ENCODE peak calls at places on chromosomes 2 and 18, in five cellular contexts. U is GM12865, Q is mucosa of descending colon, B is fibroblast of lung, S is colonic mucosa. X is an unnamed sample.

GRCh38 chr2:128442053-128442751 is 123.5 kb upstream of the HS6ST1 start:
- DNase-seq in U (no peak), Q (peak; percentile 84), B (no peak), S (peak; percentile 70), X (peak; percentile 37)

GRCh38 chr2:129831018-129831417 is 148.4 kb upstream of the RAB6C start:
- DNase-seq in U (no peak), Q (no peak), B (no peak), S (no peak), X (no peak)

GRCh38 chr2:240581811-240582210 is 4.7 kb upstream of the CAPN10 start:
- DNase-seq in U (no peak), Q (no peak), B (no peak), S (no peak), X (no peak)

GRCh38 chr2:127084611-127085031 is 22.3 kb downstream of the BIN1 start:
- DNase-seq in U (no peak), Q (no peak), B (peak; percentile 89), S (no peak), X (no peak)

GRCh38 chr18:43961713-43962112 is 684.4 kb upstream of the SYT4 start:
- DNase-seq in U (no peak), Q (no peak), B (no peak), S (no peak), X (no peak)

GRCh38 chr2:149020432-149020851 is 18.1 kb upstream of the LYPD6B start:
- DNase-seq in U (peak; percentile 94), Q (peak; percentile 50), B (no peak), S (peak; percentile 70), X (no peak)

GRCh38 chr18:79448621-79449020 is 52.9 kb downstream of the NFATC1 start:
- DNase-seq in U (no peak), Q (no peak), B (no peak), S (no peak), X (no peak)

GRCh38 chr2:236573066-236573929 is 3.7 kb downstream of the ACKR3 start:
- DNase-seq in U (no peak), Q (no peak), B (no peak), S (no peak), X (no peak)

GRCh38 chr2:43984533-43984932 is 11.3 kb downstream of the LRPPRC start:
- DNase-seq in U (no peak), Q (no peak), B (no peak), S (no peak), X (no peak)

GRCh38 chr2:172249986-172250385 is 147.3 kb upstream of the DLX2 start:
- DNase-seq in U (no peak), Q (no peak), B (peak; percentile 95), S (no peak), X (no peak)

GRCh38 chr2:74741076-74741460 is 87.0 kb downstream of the SEMA4F start:
- DNase-seq in U (no peak), Q (no peak), B (no peak), S (no peak), X (no peak)

GRCh38 chr18:50401888-50402287 is 27.0 kb downstream of the SKA1 start:
- DNase-seq in U (no peak), Q (peak; percentile 71), B (peak; percentile 9), S (peak; percentile 68), X (peak; percentile 98)

GRCh38 chr2:229045671-229046070 is 225.4 kb downstream of the PID1 start:
- DNase-seq in U (no peak), Q (no peak), B (no peak), S (no peak), X (no peak)

GRCh38 chr18:79413426-79413825 is 17.7 kb downstream of the NFATC1 start:
- DNase-seq in U (no peak), Q (no peak), B (no peak), S (no peak), X (peak; percentile 39)

GRCh38 chr2:108074150-108074549 is 87.8 kb downstream of the SLC5A7 start:
- DNase-seq in U (no peak), Q (no peak), B (no peak), S (no peak), X (no peak)

GRCh38 chr2:216181953-216182352 is 72.8 kb downstream of the XRCC5 start:
- DNase-seq in U (no peak), Q (no peak), B (no peak), S (no peak), X (no peak)

GRCh38 chr2:159246325-159246988 is 40.0 kb downstream of the WDSUB1 start:
- DNase-seq in U (no peak), Q (no peak), B (no peak), S (no peak), X (no peak)

GRCh38 chr2:159939946-159940345 is 122.5 kb downstream of the PLA2R1 start:
- DNase-seq in U (peak; percentile 60), Q (peak; percentile 9), B (peak; percentile 36), S (no peak), X (no peak)

DNA sequence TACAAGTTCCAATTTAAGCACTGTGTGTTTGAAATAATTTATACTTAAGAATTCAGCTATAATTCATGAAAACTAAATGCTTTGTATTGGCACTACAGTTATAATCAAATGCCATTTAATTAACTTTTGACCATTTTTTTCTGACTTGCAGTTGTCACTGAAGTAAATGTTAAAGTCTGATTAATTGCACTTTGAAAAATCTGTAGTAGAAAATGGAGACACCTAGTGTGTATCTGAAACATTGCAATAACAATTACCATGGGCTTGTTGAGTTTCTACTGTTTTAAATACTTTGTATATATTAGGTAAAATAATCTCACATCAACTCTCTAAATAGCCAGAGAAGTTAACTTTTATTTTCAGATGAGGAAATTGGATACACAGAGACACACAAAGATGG is 458.6 kb upstream of the FSIP2 start:
- DNase-seq in U (peak; percentile 7), Q (no peak), B (peak; percentile 16), S (no peak), X (no peak)
- TF ChIP-seq CTCF in U (peak; percentile 33), Q (no peak), B (peak; percentile 41), S (no peak), X (no peak)

GRCh38 chr2:194128810-194129209 is 1528.2 kb upstream of the SLC39A10 start:
- DNase-seq in U (no peak), Q (no peak), B (no peak), S (no peak), X (no peak)

DNA sequence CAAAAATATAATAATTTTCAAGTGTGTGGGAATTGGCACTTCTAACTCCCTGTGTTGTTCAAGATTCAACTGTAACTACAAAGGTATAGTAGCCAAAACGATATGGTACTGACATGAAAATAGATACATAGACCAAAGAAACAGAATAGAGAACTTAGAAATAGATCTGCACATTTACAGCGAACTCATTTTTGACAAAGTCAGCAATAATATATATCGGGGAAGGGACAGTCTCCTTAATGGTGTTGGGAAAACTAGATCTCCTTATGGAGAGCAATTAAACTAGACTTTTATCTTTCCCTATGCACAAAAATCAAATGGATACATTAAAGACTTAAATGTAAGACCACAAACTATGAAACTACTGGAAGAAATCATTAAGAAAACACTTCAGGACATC is 1530.6 kb upstream of the SLC39A10 start:
- DNase-seq in U (no peak), Q (no peak), B (no peak), S (no peak), X (no peak)
- TF ChIP-seq CTCF in U (no peak), Q (no peak), B (no peak), S (no peak), X (no peak)

GRCh38 chr2:234611209-234611608 is 114.3 kb upstream of the ARL4C start:
- DNase-seq in U (no peak), Q (no peak), B (no peak), S (no peak), X (no peak)
- TF ChIP-seq CTCF in U (peak; percentile 43), Q (no peak), B (peak; percentile 26), S (no peak), X (peak; percentile 19)

GRCh38 chr18:74040008-74040407 is 107.6 kb downstream of the FBXO15 start:
- DNase-seq in U (no peak), Q (no peak), B (no peak), S (no peak), X (no peak)

GRCh38 chr18:74040459-74041332 is 106.9 kb downstream of the FBXO15 start:
- DNase-seq in U (peak; percentile 49), Q (peak; percentile 70), B (no peak), S (peak; percentile 61), X (peak; percentile 66)
- TF ChIP-seq CTCF in U (peak; percentile 64), Q (peak; percentile 38), B (peak; percentile 15), S (peak; percentile 68), X (peak; percentile 45)

GRCh38 chr2:1237785-1238184 is 175.5 kb upstream of the TPO start:
- DNase-seq in U (no peak), Q (no peak), B (no peak), S (no peak), X (no peak)

GRCh38 chr2:1238571-1239138 is 174.6 kb upstream of the TPO start:
- DNase-seq in U (no peak), Q (no peak), B (no peak), S (no peak), X (no peak)

GRCh38 chr2:1233280-1233679 is 180.0 kb upstream of the TPO start:
- DNase-seq in U (no peak), Q (peak; percentile 6), B (no peak), S (no peak), X (no peak)

GRCh38 chr2:1234731-1235308 is 178.4 kb upstream of the TPO start:
- DNase-seq in U (no peak), Q (no peak), B (no peak), S (no peak), X (no peak)

DNA sequence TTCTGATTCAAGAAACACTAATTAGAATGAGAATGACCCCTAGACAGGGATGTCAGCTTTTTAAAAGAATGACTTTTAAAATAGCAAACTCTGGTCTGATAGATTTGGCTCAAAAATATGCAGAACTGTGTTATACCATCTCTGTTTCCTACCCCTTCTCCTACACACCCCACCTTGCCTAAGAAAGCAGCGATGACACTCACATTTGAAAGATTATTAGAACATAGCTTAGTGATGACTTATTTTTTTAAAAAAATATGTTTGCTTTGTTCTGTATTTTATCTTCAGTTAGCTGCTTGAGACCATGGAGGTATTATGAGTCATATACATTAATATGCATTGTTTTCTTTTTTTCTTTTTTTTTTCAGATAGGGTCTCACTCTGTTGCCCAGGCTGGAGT is 176.7 kb upstream of the TPO start:
- DNase-seq in U (no peak), Q (no peak), B (no peak), S (no peak), X (no peak)
- TF ChIP-seq CTCF in U (no peak), Q (no peak), B (no peak), S (no peak), X (no peak)

GRCh38 chr18:52667388-52667787 is 327.4 kb downstream of the DCC start:
- DNase-seq in U (no peak), Q (no peak), B (no peak), S (no peak), X (no peak)

DNA sequence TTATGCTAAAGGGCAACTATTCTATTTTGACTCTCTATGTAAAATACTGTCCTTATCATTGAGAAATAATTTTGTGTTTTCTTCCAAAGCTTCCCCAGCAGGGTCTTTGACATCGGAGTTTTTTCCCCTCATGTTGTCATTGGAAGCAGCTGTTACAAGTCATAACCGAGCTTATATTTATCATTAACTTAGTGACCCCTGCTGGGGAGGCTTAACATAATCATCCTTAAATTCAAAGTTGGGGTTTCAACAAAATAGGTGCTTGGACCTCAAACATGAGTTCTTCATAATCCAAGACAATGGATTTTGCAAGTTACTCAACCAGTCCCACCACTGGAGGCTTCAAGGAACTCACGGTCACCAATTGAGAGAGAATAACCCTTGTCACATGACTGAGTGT is 330.9 kb downstream of the DCC start:
- DNase-seq in U (peak; percentile 38), Q (peak; percentile 8), B (peak; percentile 14), S (no peak), X (no peak)
- TF ChIP-seq CTCF in U (no peak), Q (no peak), B (peak; percentile 23), S (no peak), X (peak; percentile 21)

GRCh38 chr2:88832256-88832991 is 141.0 kb downstream of the RPIA start:
- DNase-seq in U (no peak), Q (no peak), B (no peak), S (no peak), X (no peak)
- TF ChIP-seq CTCF in U (no peak), Q (no peak), B (no peak), S (no peak), X (no peak)

GRCh38 chr18:22324191-22325131 is 93.3 kb downstream of the CTAGE1 start:
- DNase-seq in U (no peak), Q (peak; percentile 57), B (peak; percentile 56), S (no peak), X (peak; percentile 49)
- TF ChIP-seq CTCF in U (no peak), Q (no peak), B (peak; percentile 31), S (no peak), X (no peak)

X was measured in pancreas.